ENCODE peak calls at places on chromosomes 13 and 19, in seven cellular contexts. W, I, K, B, H, Y and T are unnamed samples.

GRCh38 chr13:34617684-34618083 is 324.4 kb upstream of the NBEA start:
- DNase-seq in W (no peak), I (no peak), K (no peak), B (no peak), H (no peak), Y (no peak), T (no peak)

GRCh38 chr19:10642473-10642872 is 11.7 kb upstream of the ILF3 start:
- DNase-seq in W (no peak), I (no peak), K (no peak), B (no peak), H (no peak), Y (no peak), T (no peak)

GRCh38 chr19:36420961-36421748 is 2.7 kb upstream of the ZFP82 start:
- DNase-seq in W (no peak), I (peak; percentile 68), K (peak; percentile 17), B (no peak), H (no peak), Y (no peak), T (no peak)

GRCh38 chr13:49935171-49936084 is 712 bp downstream of the SPRYD7 start:
- DNase-seq in W (no peak), I (no peak), K (no peak), B (peak; percentile 69), H (peak; percentile 71), Y (peak; percentile 30), T (peak; percentile 66)

GRCh38 chr13:33066329-33066728 is 50.1 kb downstream of the KL start:
- DNase-seq in W (no peak), I (no peak), K (no peak), B (no peak), H (no peak), Y (no peak), T (no peak)

GRCh38 chr13:99459101-99459500 is 42.2 kb upstream of the TM9SF2 start:
- DNase-seq in W (no peak), I (no peak), K (no peak), B (no peak), H (no peak), Y (no peak), T (no peak)

GRCh38 chr19:35029737-35030256 is 473 bp upstream of the SCN1B start:
- DNase-seq in W (no peak), I (no peak), K (no peak), B (no peak), H (no peak), Y (no peak), T (no peak)

GRCh38 chr13:34620073-34620858 is 321.8 kb upstream of the NBEA start:
- DNase-seq in W (no peak), I (no peak), K (no peak), B (no peak), H (no peak), Y (no peak), T (no peak)

GRCh38 chr19:28635962-28636629 is 576.9 kb downstream of the UQCRFS1 start:
- DNase-seq in W (no peak), I (no peak), K (no peak), B (no peak), H (no peak), Y (no peak), T (no peak)

GRCh38 chr19:35862528-35862927 is 5.8 kb downstream of the KIRREL2 start:
- DNase-seq in W (no peak), I (no peak), K (no peak), B (no peak), H (no peak), Y (no peak), T (no peak)

GRCh38 chr19:47429140-47429793 is 9.9 kb upstream of the MEIS3 start:
- DNase-seq in W (no peak), I (no peak), K (no peak), B (no peak), H (no peak), Y (no peak), T (no peak)

GRCh38 chr19:6023085-6023682 is 45.2 kb upstream of the RANBP3 start:
- DNase-seq in W (no peak), I (peak; percentile 40), K (peak; percentile 45), B (no peak), H (peak; percentile 61), Y (no peak), T (no peak)

GRCh38 chr13:43269037-43269476 is 245.7 kb downstream of the DNAJC15 start:
- DNase-seq in W (no peak), I (no peak), K (peak; percentile 57), B (no peak), H (peak; percentile 84), Y (no peak), T (peak; percentile 82)

GRCh38 chr19:45613926-45614725 is 12.1 kb upstream of the GPR4 start:
- DNase-seq in W (no peak), I (no peak), K (no peak), B (peak; percentile 88), H (no peak), Y (peak; percentile 81), T (peak; percentile 80)

GRCh38 chr13:38264363-38265134 is 85.1 kb upstream of the UFM1 start:
- DNase-seq in W (no peak), I (no peak), K (no peak), B (no peak), H (no peak), Y (no peak), T (peak; percentile 16)

GRCh38 chr13:37476874-37477273 is 121.7 kb downstream of the POSTN start:
- DNase-seq in W (no peak), I (no peak), K (no peak), B (no peak), H (no peak), Y (no peak), T (no peak)

GRCh38 chr19:49451430-49452181 is at the start of gene PIH1D1:
- DNase-seq in W (peak; percentile 99), I (peak; percentile 96), K (peak; percentile 96), B (peak; percentile 99), H (peak; percentile 99), Y (peak; percentile 92), T (peak; percentile 97)
- TF ChIP-seq CTCF in W (no peak), I (no peak), K (peak; percentile 29), B (no peak), H (no peak), Y (no peak), T (peak; percentile 3)

GRCh38 chr19:923551-924211 is 2.2 kb upstream of the ARID3A start:
- DNase-seq in W (no peak), I (no peak), K (no peak), B (no peak), H (no peak), Y (no peak), T (no peak)

GRCh38 chr19:926595-927043 is 784 bp downstream of the ARID3A start:
- DNase-seq in W (no peak), I (peak; percentile 92), K (peak; percentile 54), B (peak; percentile 81), H (no peak), Y (peak; percentile 75), T (peak; percentile 42)

GRCh38 chr19:925912-926594 is at the start of gene ARID3A:
- DNase-seq in W (no peak), I (peak; percentile 91), K (no peak), B (no peak), H (peak; percentile 84), Y (peak; percentile 86), T (peak; percentile 63)

GRCh38 chr19:927044-927706 is 1.3 kb downstream of the ARID3A start:
- DNase-seq in W (no peak), I (peak; percentile 94), K (peak; percentile 69), B (peak; percentile 46), H (peak; percentile 93), Y (no peak), T (peak; percentile 60)

GRCh38 chr19:925087-925911 is 536 bp upstream of the ARID3A start:
- DNase-seq in W (peak; percentile 72), I (peak; percentile 94), K (peak; percentile 77), B (peak; percentile 95), H (peak; percentile 92), Y (peak; percentile 88), T (peak; percentile 54)
- TF ChIP-seq CTCF in W (no peak), I (no peak), K (no peak), B (no peak), H (no peak), Y (no peak), T (peak; percentile 15)

GRCh38 chr13:51259359-51259645 is 37.1 kb downstream of the FAM124A start:
- DNase-seq in W (no peak), I (no peak), K (no peak), B (no peak), H (peak; percentile 54), Y (no peak), T (no peak)

GRCh38 chr13:51261610-51262249 is 39.5 kb downstream of the FAM124A start:
- DNase-seq in W (no peak), I (no peak), K (no peak), B (no peak), H (peak; percentile 70), Y (no peak), T (no peak)

GRCh38 chr13:51260154-51260553 is 38.0 kb downstream of the FAM124A start:
- DNase-seq in W (no peak), I (no peak), K (no peak), B (no peak), H (peak; percentile 60), Y (no peak), T (no peak)

GRCh38 chr13:51258612-51259358 is 36.6 kb downstream of the FAM124A start:
- DNase-seq in W (no peak), I (no peak), K (no peak), B (no peak), H (no peak), Y (no peak), T (no peak)

DNA sequence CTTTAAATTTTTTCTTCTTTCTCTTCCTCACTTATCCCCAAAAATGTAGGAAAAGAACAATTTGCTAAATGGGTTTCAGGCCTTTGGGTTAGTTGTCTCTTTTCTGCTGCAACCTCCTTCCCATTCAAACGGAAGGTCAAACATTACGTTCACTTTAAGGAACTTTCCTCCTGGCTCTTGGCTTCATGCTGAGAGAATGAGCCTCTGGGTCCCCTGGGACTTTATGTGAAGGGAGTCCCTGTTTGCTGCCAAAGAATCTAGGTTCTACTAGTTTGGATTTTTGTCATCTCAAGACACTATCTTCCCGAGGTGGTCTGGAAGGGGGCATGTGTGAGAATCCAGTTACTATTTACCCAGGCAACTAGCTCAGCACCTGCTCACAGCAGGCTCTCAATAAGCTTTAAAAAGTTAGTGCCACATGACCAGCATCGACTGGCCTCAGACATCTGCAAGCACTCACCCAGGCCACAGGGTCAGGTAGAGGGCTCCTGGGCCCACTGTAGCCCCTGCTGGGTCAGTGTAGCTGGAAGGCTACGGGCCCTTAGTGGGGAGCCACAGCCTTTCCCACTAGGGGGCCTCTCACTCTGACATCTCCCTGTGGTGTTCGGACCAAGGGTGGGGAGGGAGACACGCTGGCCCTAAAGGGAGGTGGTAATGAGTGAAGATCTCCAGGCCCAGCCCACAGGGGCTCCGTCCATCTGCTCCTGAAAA is 40.5 kb downstream of the FAM124A start:
- DNase-seq in W (no peak), I (no peak), K (no peak), B (peak; percentile 5), H (peak; percentile 60), Y (no peak), T (no peak)
- TF ChIP-seq CTCF in W (no peak), I (no peak), K (no peak), B (peak; percentile 20), H (no peak), Y (peak; percentile 12), T (no peak)

GRCh38 chr19:39533791-39534190 is 1.1 kb upstream of the EID2B start:
- DNase-seq in W (no peak), I (no peak), K (no peak), B (no peak), H (peak; percentile 12), Y (no peak), T (no peak)

GRCh38 chr19:39531834-39532232 is 819 bp downstream of the EID2B start:
- DNase-seq in W (no peak), I (no peak), K (no peak), B (no peak), H (peak; percentile 55), Y (no peak), T (no peak)

GRCh38 chr19:39532233-39533002 is at the start of gene EID2B:
- DNase-seq in W (peak; percentile 91), I (peak; percentile 99), K (peak; percentile 95), B (peak; percentile 98), H (peak; percentile 98), Y (peak; percentile 97), T (peak; percentile 90)

GRCh38 chr19:39533003-39533512 is 406 bp upstream of the EID2B start:
- DNase-seq in W (no peak), I (no peak), K (no peak), B (no peak), H (no peak), Y (no peak), T (no peak)
- TF ChIP-seq CTCF in W (no peak), I (no peak), K (no peak), B (no peak), H (no peak), Y (no peak), T (peak; percentile 79)